ENCODE peak calls at places on chromosomes 2 and 18, in four cellular contexts. One of them, this sample, is unnamed. For H3K36me3, the result is how much of the 10 kb centered on the place peaks cover.

GRCh38 chr2:27765621-27766286 is 5.8 kb upstream of the MRPL33 start:
- DNase-seq in upper lobe of left lung: peak
- DNase-seq in K562: peak
- DNase-seq in heart left ventricle: peak
- DNase-seq in this sample: peak

GRCh38 chr2:16067037-16067406 is 126.7 kb downstream of the MYCN start:
- DNase-seq in K562: no peak
- DNase-seq in heart left ventricle: no peak
- DNase-seq in upper lobe of left lung: no peak
- DNase-seq in this sample: no peak

GRCh38 chr2:242043538-242044205 is 174.1 kb downstream of the RTP5 start:
- DNase-seq in K562: no peak
- DNase-seq in upper lobe of left lung: no peak
- DNase-seq in heart left ventricle: no peak
- DNase-seq in this sample: no peak

GRCh38 chr2:60550151-60550983 is 3.1 kb downstream of the BCL11A start:
- DNase-seq in heart left ventricle: peak
- DNase-seq in K562: peak
- DNase-seq in upper lobe of left lung: peak
- DNase-seq in this sample: peak

GRCh38 chr2:187935126-187935525 is 356.5 kb upstream of the GULP1 start:
- DNase-seq in upper lobe of left lung: no peak
- DNase-seq in heart left ventricle: no peak
- DNase-seq in K562: no peak
- DNase-seq in this sample: no peak

GRCh38 chr2:5976626-5977025 is 284.4 kb downstream of the SOX11 start:
- DNase-seq in K562: no peak
- DNase-seq in upper lobe of left lung: no peak
- DNase-seq in heart left ventricle: no peak
- DNase-seq in this sample: no peak

GRCh38 chr2:46521215-46521683 is 41.9 kb downstream of the TMEM247 start:
- DNase-seq in K562: no peak
- DNase-seq in upper lobe of left lung: peak
- DNase-seq in heart left ventricle: peak
- DNase-seq in this sample: peak

GRCh38 chr2:121241466-121241865 is 43.5 kb downstream of the TFCP2L1 start:
- DNase-seq in heart left ventricle: no peak
- DNase-seq in upper lobe of left lung: no peak
- DNase-seq in K562: no peak
- DNase-seq in this sample: no peak

GRCh38 chr18:68713131-68713530 is 1.8 kb downstream of the TMX3 start:
- DNase-seq in K562: no peak
- DNase-seq in heart left ventricle: no peak
- DNase-seq in upper lobe of left lung: no peak
- DNase-seq in this sample: no peak

GRCh38 chr2:239378918-239379640 is 21.7 kb downstream of the HDAC4 start:
- DNase-seq in heart left ventricle: no peak
- DNase-seq in upper lobe of left lung: peak
- DNase-seq in K562: no peak
- DNase-seq in this sample: no peak

GRCh38 chr18:74945774-74946545 is 263.0 kb downstream of the PTGR3 start:
- DNase-seq in heart left ventricle: no peak
- DNase-seq in upper lobe of left lung: no peak
- DNase-seq in K562: no peak
- DNase-seq in this sample: no peak

DNA sequence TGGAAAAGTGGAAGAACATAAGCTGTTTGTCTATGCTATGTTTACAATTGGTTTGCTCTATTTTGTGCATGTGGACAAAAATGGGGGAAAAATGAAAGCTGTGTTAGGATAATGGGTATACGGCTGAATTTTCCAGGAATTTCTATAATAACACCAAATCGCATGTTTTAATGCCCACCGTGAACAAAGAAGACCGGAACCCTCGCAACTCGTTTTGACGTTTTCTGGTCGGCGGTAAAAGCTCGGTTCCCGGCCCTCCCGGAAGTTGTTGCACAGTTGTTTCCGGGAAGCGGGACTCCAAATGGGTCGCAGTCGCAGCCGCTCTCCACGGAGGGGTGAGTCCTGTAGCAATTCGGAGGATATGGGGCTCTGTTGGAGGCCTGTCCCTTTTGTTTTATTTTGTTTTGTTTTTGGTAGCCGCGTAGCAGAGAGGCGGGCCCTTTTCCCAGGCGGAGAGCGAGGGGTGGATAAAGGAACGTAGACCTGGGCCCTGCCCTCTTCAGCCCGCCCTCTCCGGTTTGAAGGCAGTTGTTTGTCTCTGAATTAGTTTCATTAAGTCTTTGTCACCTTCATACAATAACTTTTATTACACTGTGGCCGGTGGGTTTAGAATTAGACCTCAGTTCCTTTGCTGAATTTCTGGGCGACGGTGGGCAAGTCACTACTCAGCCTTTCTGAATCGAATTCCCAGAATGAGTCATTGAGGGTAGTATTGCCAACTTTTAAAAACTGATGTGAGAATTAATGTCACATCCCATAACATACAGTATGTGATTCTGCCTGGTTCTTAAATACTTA is at the start of gene SNRNP27:
- DNase-seq in upper lobe of left lung: peak
- DNase-seq in K562: peak
- DNase-seq in heart left ventricle: peak
- DNase-seq in this sample: peak
- TF ChIP-seq POLR2A in upper lobe of left lung: peak
- TF ChIP-seq POLR2A in K562: peak
- TF ChIP-seq POLR2A in heart left ventricle: no peak
- TF ChIP-seq POLR2A in this sample: peak

GRCh38 chr2:98155721-98156120 is 68.8 kb downstream of the VWA3B start:
- DNase-seq in heart left ventricle: no peak
- DNase-seq in upper lobe of left lung: no peak
- DNase-seq in K562: no peak
- DNase-seq in this sample: no peak

GRCh38 chr2:98148968-98149697 is 62.2 kb downstream of the VWA3B start:
- DNase-seq in K562: no peak
- DNase-seq in heart left ventricle: no peak
- DNase-seq in upper lobe of left lung: no peak
- DNase-seq in this sample: no peak

GRCh38 chr2:98155291-98155690 is 68.3 kb downstream of the VWA3B start:
- DNase-seq in upper lobe of left lung: no peak
- DNase-seq in K562: no peak
- DNase-seq in heart left ventricle: no peak
- DNase-seq in this sample: no peak

GRCh38 chr2:98157557-98157956 is 70.6 kb downstream of the VWA3B start:
- DNase-seq in heart left ventricle: no peak
- DNase-seq in K562: no peak
- DNase-seq in upper lobe of left lung: no peak
- DNase-seq in this sample: no peak

GRCh38 chr2:98153402-98153938 is 66.5 kb downstream of the VWA3B start:
- DNase-seq in K562: no peak
- DNase-seq in heart left ventricle: no peak
- DNase-seq in upper lobe of left lung: no peak
- DNase-seq in this sample: no peak
- H3K27ac ChIP-seq in K562: no peak
- H3K27ac ChIP-seq in heart left ventricle: peak
- H3K27ac ChIP-seq in upper lobe of left lung: no peak
- H3K27ac ChIP-seq in this sample: no peak

GRCh38 chr2:216426938-216427337 is 14.7 kb downstream of the SMARCAL1 start:
- DNase-seq in heart left ventricle: no peak
- DNase-seq in K562: no peak
- DNase-seq in upper lobe of left lung: no peak
- DNase-seq in this sample: no peak
- H3K36me3 ChIP-seq in heart left ventricle: under half
- H3K36me3 ChIP-seq in K562: half or more
- H3K36me3 ChIP-seq in upper lobe of left lung: under half
- H3K36me3 ChIP-seq in this sample: under half

GRCh38 chr2:215371915-215372897 is 60.3 kb downstream of the ATIC start:
- DNase-seq in upper lobe of left lung: no peak
- DNase-seq in heart left ventricle: no peak
- DNase-seq in K562: no peak
- DNase-seq in this sample: no peak
- TF ChIP-seq POLR2A in upper lobe of left lung: no peak
- TF ChIP-seq POLR2A in heart left ventricle: no peak
- TF ChIP-seq POLR2A in K562: no peak
- TF ChIP-seq POLR2A in this sample: no peak

GRCh38 chr2:64700133-64700809 is 46.6 kb upstream of the SERTAD2 start:
- DNase-seq in heart left ventricle: no peak
- DNase-seq in upper lobe of left lung: no peak
- DNase-seq in K562: no peak
- DNase-seq in this sample: no peak
- H3K27ac ChIP-seq in heart left ventricle: no peak
- H3K27ac ChIP-seq in upper lobe of left lung: no peak
- H3K27ac ChIP-seq in K562: no peak
- H3K27ac ChIP-seq in this sample: no peak

DNA sequence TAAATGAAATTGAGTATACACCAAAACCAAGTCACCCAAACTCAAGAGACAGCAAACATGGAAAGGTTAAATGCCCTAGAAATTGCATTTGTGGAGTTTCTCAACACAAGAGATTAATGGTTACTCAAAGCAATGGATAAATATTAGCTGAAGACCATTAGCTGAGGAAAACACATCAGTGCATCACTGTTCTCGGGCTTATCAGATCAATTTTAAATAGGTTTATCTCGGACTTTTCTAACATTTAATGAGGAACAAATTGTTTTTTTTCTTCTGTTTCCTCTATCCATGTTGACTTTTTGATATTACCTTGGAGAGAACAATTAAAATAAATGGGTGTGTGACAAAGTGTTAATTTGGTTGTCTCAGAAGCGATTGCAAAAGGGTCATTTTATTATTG is 105.4 kb upstream of the PIK3C3 start:
- DNase-seq in heart left ventricle: no peak
- DNase-seq in K562: no peak
- DNase-seq in upper lobe of left lung: no peak
- DNase-seq in this sample: no peak
- H3K36me3 ChIP-seq in heart left ventricle: under half
- H3K36me3 ChIP-seq in K562: under half
- H3K36me3 ChIP-seq in upper lobe of left lung: under half
- H3K36me3 ChIP-seq in this sample: under half

DNA sequence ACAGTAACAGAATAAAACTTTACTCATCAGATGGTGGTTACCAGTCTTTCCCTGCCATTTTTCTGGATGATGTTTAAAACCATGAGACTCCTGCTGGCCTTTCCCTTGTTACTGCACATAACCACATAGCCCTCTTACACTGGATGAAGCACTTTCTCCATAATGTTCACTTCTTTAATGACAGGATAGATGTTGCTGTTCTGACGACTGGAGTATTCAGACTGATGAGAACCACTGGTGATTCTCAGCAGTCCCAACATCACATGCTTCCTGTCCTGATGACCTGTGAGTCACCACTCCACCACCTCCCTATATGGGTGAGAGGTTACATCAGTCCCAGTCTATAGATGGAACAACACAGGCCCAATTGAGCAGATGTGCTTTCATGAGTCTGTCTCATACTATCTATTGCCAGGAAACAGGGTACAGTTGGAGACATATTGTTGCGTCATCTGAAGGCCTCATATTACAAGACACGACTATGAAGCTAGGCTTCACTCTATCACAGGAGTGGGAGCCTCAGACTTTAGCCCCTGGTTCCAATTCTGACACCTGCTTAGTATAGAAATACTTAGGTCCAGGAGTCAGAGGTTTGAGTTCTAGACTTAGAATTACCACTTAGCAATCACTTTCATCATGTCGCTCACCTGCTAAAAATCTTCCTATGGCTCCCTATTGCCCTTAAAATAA is 145.7 kb upstream of the KLF7 start:
- DNase-seq in K562: peak
- DNase-seq in upper lobe of left lung: peak
- DNase-seq in heart left ventricle: no peak
- DNase-seq in this sample: no peak
- TF ChIP-seq POLR2A in K562: no peak
- TF ChIP-seq POLR2A in upper lobe of left lung: no peak
- TF ChIP-seq POLR2A in heart left ventricle: no peak
- TF ChIP-seq POLR2A in this sample: no peak

GRCh38 chr2:222706616-222707015 is 35.2 kb downstream of the MOGAT1 start:
- DNase-seq in upper lobe of left lung: no peak
- DNase-seq in K562: no peak
- DNase-seq in heart left ventricle: no peak
- DNase-seq in this sample: no peak

GRCh38 chr2:222709191-222709891 is 37.9 kb downstream of the MOGAT1 start:
- DNase-seq in upper lobe of left lung: peak
- DNase-seq in K562: peak
- DNase-seq in heart left ventricle: peak
- DNase-seq in this sample: no peak

GRCh38 chr2:222707102-222707688 is 35.7 kb downstream of the MOGAT1 start:
- DNase-seq in upper lobe of left lung: no peak
- DNase-seq in K562: no peak
- DNase-seq in heart left ventricle: no peak
- DNase-seq in this sample: no peak

GRCh38 chr2:222707689-222708273 is 36.3 kb downstream of the MOGAT1 start:
- DNase-seq in upper lobe of left lung: no peak
- DNase-seq in heart left ventricle: no peak
- DNase-seq in K562: no peak
- DNase-seq in this sample: no peak

GRCh38 chr2:222708274-222708710 is 36.8 kb downstream of the MOGAT1 start:
- DNase-seq in heart left ventricle: peak
- DNase-seq in upper lobe of left lung: peak
- DNase-seq in K562: peak
- DNase-seq in this sample: peak
- H3K27ac ChIP-seq in heart left ventricle: no peak
- H3K27ac ChIP-seq in upper lobe of left lung: no peak
- H3K27ac ChIP-seq in K562: no peak
- H3K27ac ChIP-seq in this sample: no peak

GRCh38 chr18:55465313-55465712 is 122.7 kb downstream of the TCF4 start:
- DNase-seq in K562: no peak
- DNase-seq in upper lobe of left lung: no peak
- DNase-seq in heart left ventricle: no peak
- DNase-seq in this sample: no peak
- H3K36me3 ChIP-seq in K562: under half
- H3K36me3 ChIP-seq in upper lobe of left lung: under half
- H3K36me3 ChIP-seq in heart left ventricle: under half
- H3K36me3 ChIP-seq in this sample: under half